ENCODE peak calls at places on chromosome 5, in eight cellular contexts. B, L, V, M, Q, K, Z and F are unnamed samples.
A peak's percentile ranks its signal among the peaks of the same experiment; 100 is the strongest.

GRCh38 chr5:133735346-133735745 is 123.0 kb upstream of the FSTL4 start:
- DNase-seq in B (no peak), L (no peak), V (peak; percentile 48), M (no peak), Q (no peak), K (no peak), Z (peak; percentile 28), F (no peak)

GRCh38 chr5:175844174-175844573 is 27.2 kb upstream of the CPLX2 start:
- DNase-seq in B (no peak), L (no peak), V (no peak), M (no peak), Q (no peak), K (no peak), Z (no peak), F (no peak)

GRCh38 chr5:157204765-157205164 is 24.1 kb downstream of the ITK start:
- DNase-seq in B (no peak), L (no peak), V (no peak), M (no peak), Q (no peak), K (no peak), Z (no peak), F (no peak)

GRCh38 chr5:7320641-7321170 is 75.2 kb upstream of the ADCY2 start:
- DNase-seq in B (no peak), L (no peak), V (no peak), M (no peak), Q (no peak), K (no peak), Z (no peak), F (no peak)

GRCh38 chr5:24629798-24630197 is 15.0 kb downstream of the CDH10 start:
- DNase-seq in B (no peak), L (no peak), V (no peak), M (no peak), Q (no peak), K (no peak), Z (no peak), F (no peak)

GRCh38 chr5:168851902-168852321 is 272.7 kb upstream of the PANK3 start:
- DNase-seq in B (peak; percentile 72), L (no peak), V (no peak), M (no peak), Q (peak; percentile 72), K (peak; percentile 41), Z (peak; percentile 48), F (no peak)

GRCh38 chr5:78615697-78616096 is 32.9 kb downstream of the LHFPL2 start:
- DNase-seq in B (no peak), L (no peak), V (peak; percentile 89), M (no peak), Q (no peak), K (peak; percentile 15), Z (no peak), F (no peak)

GRCh38 chr5:169415948-169416347 is 115.0 kb upstream of the SLIT3 start:
- DNase-seq in B (peak; percentile 35), L (no peak), V (no peak), M (no peak), Q (no peak), K (no peak), Z (no peak), F (no peak)

GRCh38 chr5:37721447-37721871 is 118.4 kb downstream of the GDNF start:
- DNase-seq in B (no peak), L (no peak), V (no peak), M (no peak), Q (no peak), K (no peak), Z (peak; percentile 85), F (no peak)

GRCh38 chr5:66247176-66247960 is 103.3 kb downstream of the SREK1 start:
- DNase-seq in B (no peak), L (no peak), V (peak; percentile 81), M (no peak), Q (no peak), K (no peak), Z (peak; percentile 90), F (no peak)

GRCh38 chr5:154518438-154518867 is 40.4 kb upstream of the HAND1 start:
- DNase-seq in B (no peak), L (no peak), V (no peak), M (no peak), Q (peak; percentile 45), K (peak; percentile 69), Z (no peak), F (no peak)

GRCh38 chr5:166595274-166595951 is 1696.0 kb upstream of the WWC1 start:
- DNase-seq in B (no peak), L (no peak), V (no peak), M (no peak), Q (peak; percentile 79), K (no peak), Z (peak; percentile 16), F (no peak)

GRCh38 chr5:16178745-16179372 is 732 bp downstream of the MARCHF11 start:
- DNase-seq in B (no peak), L (peak; percentile 41), V (peak; percentile 82), M (no peak), Q (peak; percentile 59), K (peak; percentile 55), Z (peak; percentile 60), F (peak; percentile 88)

GRCh38 chr5:111389390-111390082 is 122.8 kb downstream of the STARD4 start:
- DNase-seq in B (no peak), L (no peak), V (peak; percentile 88), M (no peak), Q (no peak), K (no peak), Z (peak; percentile 72), F (no peak)

GRCh38 chr5:35161637-35162248 is 68.5 kb downstream of the PRLR start:
- DNase-seq in B (no peak), L (no peak), V (no peak), M (no peak), Q (no peak), K (no peak), Z (no peak), F (no peak)

GRCh38 chr5:107430077-107430625 is 240.6 kb downstream of the EFNA5 start:
- DNase-seq in B (no peak), L (no peak), V (no peak), M (no peak), Q (peak; percentile 9), K (no peak), Z (peak; percentile 32), F (no peak)

GRCh38 chr5:154940772-154941620 is at the start of gene MRPL22:
- DNase-seq in B (peak; percentile 85), L (peak; percentile 52), V (peak; percentile 97), M (peak; percentile 87), Q (peak; percentile 89), K (peak; percentile 97), Z (peak; percentile 96), F (peak; percentile 91)

GRCh38 chr5:54234304-54234938 is 76.0 kb downstream of the ARL15 start:
- DNase-seq in B (no peak), L (no peak), V (peak; percentile 40), M (no peak), Q (peak; percentile 38), K (no peak), Z (peak; percentile 69), F (no peak)

GRCh38 chr5:9519537-9519936 is 26.3 kb downstream of the SEMA5A start:
- DNase-seq in B (no peak), L (no peak), V (no peak), M (no peak), Q (no peak), K (no peak), Z (peak; percentile 65), F (peak; percentile 69)

GRCh38 chr5:38751103-38751502 is 94.7 kb upstream of the OSMR start:
- DNase-seq in B (no peak), L (no peak), V (no peak), M (no peak), Q (peak; percentile 19), K (peak; percentile 13), Z (peak; percentile 31), F (no peak)

GRCh38 chr5:125776656-125777055 is 646.6 kb upstream of the GRAMD2B start:
- DNase-seq in B (no peak), L (no peak), V (no peak), M (no peak), Q (no peak), K (no peak), Z (no peak), F (no peak)

GRCh38 chr5:102971693-102972293 is 148.1 kb downstream of the GIN1 start:
- DNase-seq in B (no peak), L (peak; percentile 2), V (peak; percentile 8), M (no peak), Q (peak; percentile 14), K (peak; percentile 5), Z (peak; percentile 61), F (no peak)

GRCh38 chr5:142922223-142922952 is 152.2 kb downstream of the ARHGAP26 start:
- DNase-seq in B (peak; percentile 24), L (peak; percentile 24), V (peak; percentile 66), M (no peak), Q (peak; percentile 56), K (peak; percentile 24), Z (peak; percentile 60), F (no peak)

GRCh38 chr5:86890375-86890774 is 272.6 kb downstream of the COX7C start:
- DNase-seq in B (no peak), L (no peak), V (no peak), M (no peak), Q (no peak), K (no peak), Z (no peak), F (no peak)

GRCh38 chr5:89556215-89557009 is 673.4 kb upstream of the MEF2C start:
- DNase-seq in B (no peak), L (no peak), V (peak; percentile 95), M (no peak), Q (no peak), K (peak; percentile 27), Z (peak; percentile 81), F (no peak)

GRCh38 chr5:134873494-134873893 is 677 bp upstream of the TXNDC15 start:
- DNase-seq in B (no peak), L (no peak), V (no peak), M (no peak), Q (no peak), K (peak; percentile 23), Z (no peak), F (no peak)

GRCh38 chr5:58922392-58923171 is 339.7 kb downstream of the RAB3C start:
- DNase-seq in B (no peak), L (no peak), V (peak; percentile 23), M (no peak), Q (no peak), K (no peak), Z (no peak), F (peak; percentile 58)